ENCODE peak calls at places on chromosomes 12 and 14, in five cellular contexts. K is tibial nerve, Z is heart left ventricle, C is ovary, D is pancreas. H is an unnamed sample.

GRCh38 chr14:68235011-68235410 is 415.4 kb downstream of the RAD51B start:
- DNase-seq in C (no peak), D (no peak), Z (no peak), K (no peak), H (no peak)

GRCh38 chr14:74846168-74846567 is 29.8 kb downstream of the PROX2 start:
- DNase-seq in C (no peak), Z (no peak), K (no peak), D (no peak), H (no peak)

GRCh38 chr12:124337628-124338027 is 42.7 kb downstream of the RFLNA start:
- DNase-seq in C (no peak), Z (no peak), D (peak; percentile 47), K (no peak), H (no peak)

GRCh38 chr12:108312885-108313203 is 26.3 kb downstream of the CMKLR1 start:
- DNase-seq in Z (peak; percentile 85), D (no peak), K (no peak), C (peak; percentile 36), H (no peak)

GRCh38 chr12:72388322-72388721 is 116.2 kb downstream of the TRHDE start:
- DNase-seq in D (no peak), C (no peak), K (no peak), Z (no peak), H (no peak)

GRCh38 chr14:70692210-70692609 is 50.5 kb downstream of the TTC9 start:
- DNase-seq in D (no peak), Z (no peak), C (no peak), K (no peak), H (no peak)

GRCh38 chr12:47754881-47755280 is 3.8 kb downstream of the RAPGEF3 start:
- DNase-seq in K (no peak), C (no peak), Z (peak; percentile 79), D (peak; percentile 91), H (no peak)

GRCh38 chr12:110778801-110779577 is 36.3 kb upstream of the PPP1CC start:
- DNase-seq in Z (no peak), C (no peak), K (no peak), D (no peak), H (no peak)

GRCh38 chr12:12791756-12792346 is 6.4 kb downstream of the APOLD1 start:
- DNase-seq in Z (no peak), C (peak; percentile 27), D (no peak), K (no peak), H (no peak)

GRCh38 chr12:34358198-34358597 is 335.9 kb downstream of the ALG10 start:
- DNase-seq in D (no peak), Z (no peak), K (no peak), C (no peak), H (no peak)

GRCh38 chr12:34352098-34352497 is 329.8 kb downstream of the ALG10 start:
- DNase-seq in K (no peak), Z (no peak), C (no peak), D (no peak), H (no peak)

GRCh38 chr12:34357791-34358190 is 335.5 kb downstream of the ALG10 start:
- DNase-seq in D (no peak), K (no peak), C (no peak), Z (no peak), H (no peak)

GRCh38 chr12:34354239-34355200 is 332.2 kb downstream of the ALG10 start:
- DNase-seq in D (no peak), K (no peak), Z (no peak), C (no peak), H (no peak)

GRCh38 chr12:34356233-34356987 is 334.1 kb downstream of the ALG10 start:
- DNase-seq in K (no peak), C (no peak), Z (no peak), D (no peak), H (no peak)
- H3K9me3 ChIP-seq in K (peaks cover 96% of the 10 kb centered on the region), C (no peaks in the 10 kb centered on the region), Z (peaks cover 20% of the 10 kb centered on the region), D (no peaks in the 10 kb centered on the region), H (no peaks in the 10 kb centered on the region)

GRCh38 chr12:133206390-133206789 is 25.1 kb downstream of the ZNF268 start:
- DNase-seq in K (no peak), Z (no peak), D (no peak), C (no peak), H (no peak)
- H3K9me3 ChIP-seq in K (peaks cover 100% of the 10 kb centered on the region), Z (peaks cover 100% of the 10 kb centered on the region), D (peaks cover 2% of the 10 kb centered on the region), C (peaks cover 50% of the 10 kb centered on the region), H (peaks cover 64% of the 10 kb centered on the region)

GRCh38 chr14:26023967-26024366 is 573.9 kb downstream of the NOVA1 start:
- DNase-seq in K (no peak), D (no peak), C (no peak), Z (no peak), H (no peak)
- H3K9me3 ChIP-seq in K (no peaks in the 10 kb centered on the region), D (no peaks in the 10 kb centered on the region), C (no peaks in the 10 kb centered on the region), Z (no peaks in the 10 kb centered on the region), H (no peaks in the 10 kb centered on the region)

DNA sequence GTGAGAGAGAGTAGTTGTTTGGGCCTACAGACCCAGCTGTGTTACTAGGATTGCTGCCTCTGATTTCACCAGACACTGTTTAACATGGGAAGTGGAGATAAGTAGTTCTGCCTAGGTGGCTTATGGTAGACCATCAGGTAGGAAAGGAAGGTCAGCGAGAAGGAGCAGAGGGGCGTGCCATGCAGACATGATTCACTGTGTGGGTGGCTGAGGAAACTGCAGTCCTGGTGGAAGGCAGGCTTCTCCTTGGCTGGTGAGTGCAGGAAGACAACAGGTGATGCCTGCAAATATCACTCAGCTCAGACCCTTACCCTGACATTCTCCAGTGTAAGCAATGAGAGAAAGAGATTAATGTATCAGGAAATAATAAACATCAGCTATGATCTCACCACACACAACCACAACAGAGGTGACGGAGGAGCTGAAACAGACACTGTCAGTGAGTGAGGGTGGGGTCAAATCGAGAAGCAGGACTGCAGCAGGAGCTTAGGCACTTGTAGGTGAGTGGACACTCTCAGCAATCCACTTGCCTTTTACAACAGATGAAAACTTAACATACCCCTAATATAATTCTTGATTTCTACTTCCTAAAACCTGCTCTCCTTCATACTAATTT is 2.1 kb upstream of the PRR4 start:
- DNase-seq in D (no peak), C (no peak), Z (no peak), K (no peak), H (no peak)
- H3K9me3 ChIP-seq in D (no peaks in the 10 kb centered on the region), C (no peaks in the 10 kb centered on the region), Z (no peaks in the 10 kb centered on the region), K (peaks cover 9% of the 10 kb centered on the region), H (peaks cover under 1% of the 10 kb centered on the region)

GRCh38 chr12:102107970-102108369 is 11.9 kb downstream of the NUP37 start:
- DNase-seq in D (no peak), C (no peak), Z (no peak), K (no peak), H (no peak)

GRCh38 chr12:102110782-102111181 is 9.1 kb downstream of the NUP37 start:
- DNase-seq in K (no peak), Z (no peak), C (no peak), D (no peak), H (no peak)

DNA sequence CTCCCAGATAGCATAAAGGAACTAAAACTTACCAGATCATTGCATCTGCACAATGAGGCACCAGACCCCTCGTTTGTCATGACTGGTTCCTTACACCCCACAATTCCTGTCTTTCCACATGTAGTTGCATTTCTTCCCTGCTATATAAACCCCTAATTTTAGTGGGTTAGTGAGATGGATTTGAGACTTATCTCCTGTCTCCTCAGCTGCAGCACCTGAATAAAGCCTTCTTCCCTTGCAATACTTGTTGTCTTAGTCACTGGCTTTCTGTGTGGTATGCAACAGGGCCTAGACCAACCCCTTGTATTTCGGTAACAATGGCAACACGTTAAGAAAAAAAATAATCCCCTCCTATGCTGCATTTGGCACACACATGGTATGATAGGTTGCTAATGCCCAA is 13.0 kb downstream of the NUP37 start:
- DNase-seq in C (no peak), Z (no peak), D (no peak), K (no peak), H (no peak)
- H3K9me3 ChIP-seq in C (no peaks in the 10 kb centered on the region), Z (no peaks in the 10 kb centered on the region), D (no peaks in the 10 kb centered on the region), K (no peaks in the 10 kb centered on the region), H (no peaks in the 10 kb centered on the region)

GRCh38 chr14:67168110-67168441 is 21.2 kb upstream of the GARIN2 start:
- DNase-seq in C (no peak), K (no peak), D (no peak), Z (no peak), H (no peak)

GRCh38 chr14:67170706-67171105 is 18.5 kb upstream of the GARIN2 start:
- DNase-seq in K (no peak), Z (no peak), D (no peak), C (no peak), H (no peak)

GRCh38 chr14:67172056-67172455 is 17.2 kb upstream of the GARIN2 start:
- DNase-seq in K (no peak), Z (no peak), C (no peak), D (no peak), H (no peak)

GRCh38 chr14:67173719-67174118 is 15.5 kb upstream of the GARIN2 start:
- DNase-seq in K (no peak), D (no peak), C (no peak), Z (no peak), H (no peak)

DNA sequence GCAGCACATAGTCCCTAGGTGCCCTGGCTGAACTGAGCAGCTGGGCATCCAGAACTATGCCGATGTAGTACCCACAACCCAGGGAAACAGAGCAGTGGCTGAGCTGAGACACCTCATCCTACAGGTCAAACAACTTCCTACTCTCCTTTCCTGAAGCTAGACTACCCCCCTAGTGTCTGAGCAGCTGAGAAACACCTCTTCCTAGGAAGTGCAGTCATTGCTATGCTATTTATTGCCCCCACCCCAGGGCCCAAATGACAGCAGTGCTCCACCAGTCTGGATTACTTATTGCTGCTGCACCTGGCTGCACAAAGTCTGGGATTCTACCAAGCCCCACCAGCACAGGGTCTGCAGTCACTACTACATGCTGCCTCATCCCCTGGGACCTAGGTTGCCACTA is 16.7 kb upstream of the GARIN2 start:
- DNase-seq in Z (no peak), C (no peak), D (no peak), K (no peak), H (no peak)
- H3K9me3 ChIP-seq in Z (peaks cover 4% of the 10 kb centered on the region), C (no peaks in the 10 kb centered on the region), D (no peaks in the 10 kb centered on the region), K (peaks cover 32% of the 10 kb centered on the region), H (peaks cover 5% of the 10 kb centered on the region)

DNA sequence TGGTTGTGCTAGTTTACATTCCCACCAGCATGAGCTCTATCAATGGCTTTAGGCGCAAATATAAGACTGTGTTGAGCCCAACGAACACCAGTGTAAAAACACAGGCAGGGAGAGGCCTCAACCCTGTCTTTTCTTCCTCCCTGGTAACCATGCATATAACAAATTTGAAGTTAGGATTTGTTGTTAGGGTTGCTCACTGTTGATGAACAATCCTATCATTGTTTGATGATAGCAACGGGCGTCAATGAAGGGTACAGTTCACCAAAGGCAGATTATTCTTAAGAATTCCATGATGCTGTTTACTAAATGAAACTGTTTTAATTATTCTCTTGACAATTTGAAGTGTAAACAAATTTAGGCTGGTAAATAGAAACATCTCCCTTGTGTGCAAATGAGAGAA is 13.5 kb upstream of the LMNTD1 start:
- DNase-seq in D (no peak), C (no peak), K (no peak), Z (no peak), H (no peak)
- H3K9me3 ChIP-seq in D (no peaks in the 10 kb centered on the region), C (no peaks in the 10 kb centered on the region), K (peaks cover 7% of the 10 kb centered on the region), Z (no peaks in the 10 kb centered on the region), H (no peaks in the 10 kb centered on the region)